ENCODE peak calls at places on chromosomes 2 and 18, in five cellular contexts. D is A172, A is aorta, B is T-helper 9 cell, J is skeletal muscle cell. Y is an unnamed sample.
A peak's percentile ranks its signal among the peaks of the same experiment; 100 is the strongest.

GRCh38 chr2:107414376-107414775 is 412.3 kb upstream of the RGPD4 start:
- DNase-seq in J (no peak), A (no peak), B (no peak), D (peak; percentile 8), Y (no peak)

GRCh38 chr2:37570773-37571570 is 100.5 kb downstream of the CDC42EP3 start:
- DNase-seq in B (no peak), J (peak; percentile 79), A (peak; percentile 62), D (peak; percentile 86), Y (no peak)

GRCh38 chr2:36967236-36967876 is 1.0 kb upstream of the STRN start:
- DNase-seq in D (no peak), J (no peak), A (no peak), B (no peak), Y (no peak)

GRCh38 chr2:151280276-151280675 is 9.2 kb downstream of the NMI start:
- DNase-seq in B (no peak), D (no peak), J (no peak), A (no peak), Y (no peak)

GRCh38 chr2:62556082-62556481 is 50.1 kb upstream of the TMEM17 start:
- DNase-seq in B (no peak), A (no peak), D (no peak), J (no peak), Y (no peak)

GRCh38 chr2:10977636-10978035 is 65.9 kb downstream of the KCNF1 start:
- DNase-seq in A (no peak), D (no peak), B (no peak), J (no peak), Y (no peak)

GRCh38 chr18:56574827-56575226 is 63.6 kb downstream of the TXNL1 start:
- DNase-seq in J (no peak), B (no peak), A (no peak), D (no peak), Y (no peak)

GRCh38 chr2:66428986-66429612 is 5.8 kb upstream of the MEIS1 start:
- DNase-seq in J (no peak), D (peak; percentile 57), B (no peak), A (no peak), Y (no peak)

GRCh38 chr18:56162871-56163270 is 475.5 kb downstream of the TXNL1 start:
- DNase-seq in D (no peak), J (no peak), A (no peak), B (no peak), Y (no peak)

GRCh38 chr2:12717988-12718661 is 1.4 kb downstream of the TRIB2 start:
- DNase-seq in B (peak; percentile 25), J (no peak), A (no peak), D (no peak), Y (no peak)

GRCh38 chr2:105102963-105103421 is 65.1 kb downstream of the MRPS9 start:
- DNase-seq in B (no peak), J (peak; percentile 42), A (no peak), D (peak; percentile 94), Y (no peak)

GRCh38 chr18:29560270-29560669 is 1383.3 kb upstream of the CDH2 start:
- DNase-seq in J (no peak), B (no peak), D (no peak), A (no peak), Y (no peak)

GRCh38 chr2:146893500-146894041 is 951.3 kb upstream of the ACVR2A start:
- DNase-seq in A (no peak), J (peak; percentile 3), D (no peak), B (no peak), Y (no peak)

GRCh38 chr2:10331702-10332401 is 29.1 kb downstream of the HPCAL1 start:
- DNase-seq in D (no peak), A (peak; percentile 76), B (peak; percentile 31), J (no peak), Y (peak; percentile 48)

GRCh38 chr2:233059547-233059796 is 670 bp upstream of the INPP5D start:
- DNase-seq in A (no peak), D (no peak), B (no peak), J (no peak), Y (no peak)

GRCh38 chr2:171056307-171056706 is 104.4 kb downstream of the TLK1 start:
- DNase-seq in A (no peak), B (no peak), J (no peak), D (no peak), Y (no peak)

Y was measured in GM12891.